ENCODE peak calls at places on chromosomes 3 and 15, in ten cellular contexts. S is sigmoid colon, Z is transverse colon, A is K562, T is stomach, P is HL-60, R is SK-N-MC, Y is breast epithelium, I is endothelial cell of umbilical vein, M is GM12878. U is an unnamed sample.

GRCh38 chr15:23687143-23687470 is at the start of gene NDN:
- DNase-seq in I (peak), P (no peak), R (no peak), Y (no peak), M (no peak), Z (peak), S (peak), A (peak), T (peak), U (no peak)

GRCh38 chr3:129548566-129548965 is 5.6 kb downstream of the H1-8 start:
- DNase-seq in Z (no peak), R (no peak), S (no peak), A (no peak), Y (no peak), M (no peak), I (no peak), P (no peak), T (no peak), U (no peak)

GRCh38 chr15:57432141-57432701 is 55.9 kb downstream of the CGNL1 start:
- DNase-seq in M (no peak), Y (no peak), R (no peak), I (peak), Z (no peak), A (no peak), P (no peak), T (peak), S (no peak), U (no peak)

GRCh38 chr3:156981005-156981404 is 154.9 kb downstream of the LEKR1 start:
- DNase-seq in T (no peak), I (no peak), Y (no peak), S (no peak), A (no peak), M (no peak), P (no peak), R (no peak), Z (no peak), U (no peak)

GRCh38 chr15:80455668-80456442 is 51.7 kb downstream of the ARNT2 start:
- DNase-seq in A (peak), S (peak), Y (no peak), R (no peak), T (peak), M (peak), P (peak), Z (peak), I (peak), U (no peak)

GRCh38 chr3:138834359-138835176 is at the start of gene PIK3CB:
- DNase-seq in I (peak), Z (peak), M (no peak), P (peak), S (peak), R (no peak), A (peak), T (peak), Y (peak), U (peak)

GRCh38 chr3:56467801-56468183 is 475 bp downstream of the ERC2 start:
- DNase-seq in P (no peak), S (no peak), T (no peak), R (no peak), Z (no peak), Y (no peak), A (no peak), I (no peak), M (no peak), U (no peak)

GRCh38 chr15:82530606-82531379 is 9.5 kb downstream of the RPS17 start:
- DNase-seq in S (peak), I (peak), P (peak), M (peak), Z (peak), R (no peak), Y (peak), A (peak), T (peak), U (no peak)

GRCh38 chr3:192597511-192597910 is 129.8 kb downstream of the FGF12 start:
- DNase-seq in S (no peak), R (no peak), A (no peak), I (no peak), T (peak), Z (no peak), M (no peak), Y (peak), P (no peak), U (no peak)

GRCh38 chr3:104102386-104102785 is 1264.3 kb upstream of the ALCAM start:
- DNase-seq in S (no peak), T (no peak), P (peak), M (peak), R (peak), Z (no peak), I (peak), Y (no peak), A (no peak), U (no peak)

GRCh38 chr3:23806322-23807160 is 786 bp downstream of the UBE2E1 start:
- DNase-seq in S (peak), R (no peak), A (peak), Z (peak), Y (no peak), T (no peak), P (no peak), M (no peak), I (peak), U (no peak)

DNA sequence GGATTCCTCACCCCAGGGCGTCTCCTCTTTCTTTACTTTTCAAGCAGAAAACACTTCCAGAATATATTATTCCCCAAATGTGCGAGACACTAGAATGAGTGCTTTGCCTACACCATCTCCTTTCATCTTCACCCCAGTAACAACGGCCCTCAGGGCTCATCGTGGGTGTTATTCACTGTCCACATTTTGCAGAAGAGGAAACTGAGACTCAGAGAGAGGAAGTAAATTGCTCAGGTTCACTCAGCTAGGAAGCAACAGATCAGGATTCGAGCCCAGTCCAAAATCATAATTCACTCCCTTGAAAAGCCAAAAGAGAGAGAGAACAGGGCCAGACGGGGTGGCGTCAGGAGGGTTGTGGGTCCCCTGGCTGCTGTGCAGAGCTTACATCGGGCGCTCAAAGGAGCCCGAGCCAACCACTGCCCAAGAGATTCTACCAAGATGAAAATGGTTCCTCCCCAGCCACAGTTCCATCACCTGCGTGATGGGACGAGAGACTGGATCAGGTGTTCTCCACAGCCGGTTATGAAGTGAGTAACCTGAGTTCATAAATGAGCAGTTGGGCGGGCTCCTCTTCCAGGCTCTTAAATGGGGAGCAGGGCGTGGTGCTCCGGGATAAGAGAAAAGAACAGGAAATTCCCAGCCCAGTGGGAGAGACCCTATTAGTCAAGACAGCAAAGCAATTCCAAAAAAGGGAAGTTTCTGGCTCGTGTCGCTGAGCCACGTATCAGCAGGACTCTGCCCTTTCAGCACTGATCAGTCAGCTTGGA is 48.6 kb upstream of the FLNB start:
- DNase-seq in R (no peak), P (peak), A (no peak), I (peak), Y (no peak), M (no peak), T (no peak), S (no peak), Z (no peak), U (no peak)
- TF ChIP-seq POLR2AphosphoS5 in R (no peak), P (no peak), A (no peak), I (peak), Y (no peak), M (no peak), T (no peak), S (no peak), Z (no peak), U (peak)

DNA sequence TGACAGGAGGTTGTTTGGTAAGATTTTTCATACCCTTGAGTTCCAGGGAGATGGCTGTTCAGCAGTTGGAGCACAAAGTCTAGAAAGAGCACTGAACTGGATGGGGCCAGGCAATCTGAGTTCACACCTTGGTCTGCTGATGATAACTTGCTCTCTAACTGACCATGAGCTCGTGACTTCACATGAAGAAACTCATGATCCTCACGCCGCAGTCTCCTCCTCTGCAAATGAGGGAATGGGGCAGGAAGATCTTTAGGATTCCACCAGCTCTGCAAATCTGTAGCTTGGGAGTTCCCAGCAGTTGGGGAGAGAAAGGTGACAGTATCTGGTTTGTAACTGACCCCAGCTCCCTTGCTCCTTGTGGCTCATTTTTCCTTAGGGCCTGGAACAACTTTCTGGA is 33.7 kb downstream of the CORO2B start:
- DNase-seq in R (no peak), I (no peak), Y (no peak), T (no peak), P (no peak), S (no peak), Z (no peak), A (no peak), M (no peak), U (no peak)
- H3K27ac ChIP-seq in R (no peak), I (no peak), Y (no peak), T (no peak), P (no peak), S (peak), Z (no peak), A (no peak), M (no peak), U (peak)

GRCh38 chr3:125647318-125648014 is 52.2 kb upstream of the OSBPL11 start:
- DNase-seq in I (no peak), T (peak), Y (peak), M (no peak), P (no peak), R (no peak), S (no peak), Z (peak), A (no peak), U (no peak)
- TF ChIP-seq POLR2AphosphoS5 in I (no peak), T (no peak), Y (no peak), M (no peak), P (no peak), R (no peak), S (no peak), Z (no peak), A (no peak), U (no peak)

GRCh38 chr15:52336530-52336929 is 40.9 kb upstream of the MYO5C start:
- DNase-seq in R (no peak), Z (peak), I (no peak), Y (no peak), T (no peak), A (no peak), P (no peak), S (no peak), M (no peak), U (no peak)
- H3K27ac ChIP-seq in R (no peak), Z (no peak), I (no peak), Y (no peak), T (no peak), A (no peak), P (no peak), S (no peak), M (no peak), U (no peak)

GRCh38 chr15:50686468-50687301 is at the start of gene TRPM7:
- DNase-seq in S (peak), T (peak), R (peak), I (peak), Y (peak), Z (peak), P (peak), M (peak), A (peak), U (peak)
- TF ChIP-seq POLR2AphosphoS5 in S (peak), T (peak), R (peak), I (peak), Y (peak), Z (peak), P (peak), M (peak), A (peak), U (peak)

DNA sequence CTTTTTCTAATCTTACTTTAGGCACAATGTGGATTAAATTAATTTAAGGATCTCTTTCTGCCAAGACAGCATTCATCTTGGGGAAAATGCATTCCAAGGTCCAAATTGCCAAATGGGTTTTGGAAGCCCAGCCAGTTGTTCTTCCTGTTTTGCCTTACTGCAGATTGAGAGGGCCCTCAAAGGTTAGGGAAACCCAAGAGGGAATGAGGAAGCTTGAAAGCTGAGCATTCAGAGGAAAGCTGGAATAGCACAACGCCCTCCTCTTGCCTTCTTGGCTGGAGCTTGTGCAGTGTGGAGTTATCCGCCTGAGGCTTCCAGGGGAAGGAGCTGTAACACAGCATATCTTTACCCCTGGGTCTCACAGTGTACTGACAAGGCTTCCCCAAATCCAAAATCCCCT is 18.2 kb upstream of the SACM1L start:
- DNase-seq in S (no peak), Z (no peak), P (no peak), Y (peak), A (no peak), T (no peak), M (no peak), R (no peak), I (no peak), U (no peak)
- H3K27ac ChIP-seq in S (peak), Z (peak), P (no peak), Y (peak), A (no peak), T (peak), M (no peak), R (peak), I (no peak), U (no peak)

DNA sequence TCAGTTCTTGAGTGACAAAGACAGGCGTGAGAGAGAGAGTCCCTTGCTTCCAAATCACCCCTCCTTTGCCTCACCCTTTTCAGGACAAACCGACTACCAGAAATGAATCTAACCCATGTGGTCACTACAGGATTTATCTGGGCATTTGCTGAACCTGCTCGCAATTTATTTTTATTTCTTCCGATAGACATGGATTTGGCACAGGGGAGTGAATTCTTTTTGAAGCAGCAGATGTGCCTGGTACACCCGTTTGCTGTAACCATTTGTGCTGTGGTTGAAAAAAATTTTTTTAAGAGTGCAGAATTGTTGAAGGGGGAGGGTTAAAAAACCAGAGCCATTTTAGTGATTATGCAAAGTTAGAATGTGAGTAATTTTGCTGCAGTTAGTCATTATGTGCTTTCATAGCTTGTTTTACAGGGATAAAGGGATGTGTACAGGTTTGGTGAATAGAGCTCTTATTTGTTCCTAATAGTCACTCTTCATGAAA is 442.0 kb downstream of the LPP start:
- DNase-seq in I (no peak), S (no peak), Y (no peak), A (no peak), T (no peak), Z (no peak), R (no peak), P (no peak), M (no peak), U (no peak)
- TF ChIP-seq POLR2AphosphoS5 in I (no peak), S (no peak), Y (no peak), A (no peak), T (no peak), Z (no peak), R (no peak), P (no peak), M (no peak), U (no peak)

GRCh38 chr3:158562674-158563073 is 8.3 kb upstream of the MLF1 start:
- DNase-seq in R (no peak), Y (no peak), T (no peak), A (no peak), I (no peak), S (no peak), P (no peak), M (no peak), Z (no peak), U (no peak)

GRCh38 chr3:158563076-158563475 is 7.9 kb upstream of the MLF1 start:
- DNase-seq in A (no peak), M (no peak), R (no peak), T (no peak), S (no peak), P (no peak), Z (no peak), Y (no peak), I (no peak), U (no peak)

GRCh38 chr3:158568784-158569183 is 2.2 kb upstream of the MLF1 start:
- DNase-seq in I (no peak), T (no peak), A (no peak), Z (no peak), S (no peak), M (no peak), P (no peak), Y (no peak), R (no peak), U (no peak)

GRCh38 chr3:158560979-158561378 is 10.0 kb upstream of the MLF1 start:
- DNase-seq in Z (no peak), I (no peak), Y (no peak), A (no peak), R (no peak), M (no peak), S (no peak), T (no peak), P (no peak), U (no peak)

GRCh38 chr3:158565076-158565475 is 5.9 kb upstream of the MLF1 start:
- DNase-seq in T (no peak), P (no peak), A (no peak), I (no peak), S (no peak), Z (no peak), R (no peak), M (no peak), Y (no peak), U (no peak)
- H3K27ac ChIP-seq in T (no peak), P (no peak), A (no peak), I (no peak), S (no peak), Z (no peak), R (no peak), M (no peak), Y (no peak), U (no peak)

GRCh38 chr3:12452361-12453330 is 31.6 kb upstream of the TSEN2 start:
- DNase-seq in T (no peak), P (peak), M (no peak), Z (no peak), Y (no peak), S (peak), A (no peak), R (no peak), I (no peak), U (no peak)
- TF ChIP-seq POLR2AphosphoS5 in T (no peak), P (no peak), M (no peak), Z (no peak), Y (no peak), S (no peak), A (no peak), R (no peak), I (no peak), U (no peak)

U was measured in esophagus muscularis mucosa.